ENCODE peak calls at places on chromosomes 6 and 20, in seven cellular contexts. One of them, this sample, is unnamed.

GRCh38 chr6:43717822-43718221 is 30.2 kb upstream of the MRPS18A start:
- DNase-seq in NCI-H1694: no peak
- DNase-seq in stimulated activated CD4-positive, alpha-beta T cell treated with anti-CD3 and anti-CD28 coated beads, Interleukin-12 subunit alpha, Interleukin-12 subunit beta, amount 100 ng/mL, for 48 hours: no peak
- DNase-seq in CD8-positive, alpha-beta memory T cell: no peak
- DNase-seq in HFFc6: no peak
- DNase-seq in neuronal stem cell: no peak
- DNase-seq in omental fat pad: no peak
- DNase-seq in this sample: peak; percentile 92

GRCh38 chr6:163790296-163790840 is 375.9 kb downstream of the QKI start:
- DNase-seq in HFFc6: no peak
- DNase-seq in NCI-H1694: no peak
- DNase-seq in neuronal stem cell: no peak
- DNase-seq in stimulated activated CD4-positive, alpha-beta T cell treated with anti-CD3 and anti-CD28 coated beads, Interleukin-12 subunit alpha, Interleukin-12 subunit beta, amount 100 ng/mL, for 48 hours: no peak
- DNase-seq in CD8-positive, alpha-beta memory T cell: no peak
- DNase-seq in omental fat pad: no peak
- DNase-seq in this sample: no peak

GRCh38 chr6:44477293-44477894 is 89.9 kb downstream of the CDC5L start:
- DNase-seq in NCI-H1694: no peak
- DNase-seq in neuronal stem cell: no peak
- DNase-seq in stimulated activated CD4-positive, alpha-beta T cell treated with anti-CD3 and anti-CD28 coated beads, Interleukin-12 subunit alpha, Interleukin-12 subunit beta, amount 100 ng/mL, for 48 hours: no peak
- DNase-seq in HFFc6: no peak
- DNase-seq in omental fat pad: no peak
- DNase-seq in CD8-positive, alpha-beta memory T cell: no peak
- DNase-seq in this sample: no peak

GRCh38 chr6:135423649-135424128 is 73.9 kb downstream of the AHI1 start:
- DNase-seq in HFFc6: peak; percentile 42
- DNase-seq in neuronal stem cell: peak; percentile 21
- DNase-seq in NCI-H1694: peak; percentile 23
- DNase-seq in omental fat pad: no peak
- DNase-seq in CD8-positive, alpha-beta memory T cell: no peak
- DNase-seq in stimulated activated CD4-positive, alpha-beta T cell treated with anti-CD3 and anti-CD28 coated beads, Interleukin-12 subunit alpha, Interleukin-12 subunit beta, amount 100 ng/mL, for 48 hours: no peak
- DNase-seq in this sample: no peak

GRCh38 chr20:32574296-32575226 is 10.6 kb downstream of the NOL4L start:
- DNase-seq in neuronal stem cell: no peak
- DNase-seq in stimulated activated CD4-positive, alpha-beta T cell treated with anti-CD3 and anti-CD28 coated beads, Interleukin-12 subunit alpha, Interleukin-12 subunit beta, amount 100 ng/mL, for 48 hours: peak; percentile 35
- DNase-seq in CD8-positive, alpha-beta memory T cell: no peak
- DNase-seq in omental fat pad: no peak
- DNase-seq in HFFc6: peak; percentile 72
- DNase-seq in NCI-H1694: no peak
- DNase-seq in this sample: no peak

GRCh38 chr20:2311329-2311728 is 15.5 kb downstream of the TGM3 start:
- DNase-seq in NCI-H1694: no peak
- DNase-seq in stimulated activated CD4-positive, alpha-beta T cell treated with anti-CD3 and anti-CD28 coated beads, Interleukin-12 subunit alpha, Interleukin-12 subunit beta, amount 100 ng/mL, for 48 hours: no peak
- DNase-seq in neuronal stem cell: no peak
- DNase-seq in CD8-positive, alpha-beta memory T cell: no peak
- DNase-seq in HFFc6: no peak
- DNase-seq in omental fat pad: no peak
- DNase-seq in this sample: no peak

GRCh38 chr6:138499303-138499991 is at the start of gene NHSL1:
- DNase-seq in neuronal stem cell: peak; percentile 54
- DNase-seq in HFFc6: no peak
- DNase-seq in omental fat pad: no peak
- DNase-seq in stimulated activated CD4-positive, alpha-beta T cell treated with anti-CD3 and anti-CD28 coated beads, Interleukin-12 subunit alpha, Interleukin-12 subunit beta, amount 100 ng/mL, for 48 hours: no peak
- DNase-seq in CD8-positive, alpha-beta memory T cell: no peak
- DNase-seq in NCI-H1694: no peak
- DNase-seq in this sample: no peak

GRCh38 chr20:20568604-20569205 is 143.7 kb downstream of the RALGAPA2 start:
- DNase-seq in neuronal stem cell: peak; percentile 35
- DNase-seq in NCI-H1694: peak; percentile 54
- DNase-seq in HFFc6: peak; percentile 35
- DNase-seq in CD8-positive, alpha-beta memory T cell: peak; percentile 3
- DNase-seq in omental fat pad: no peak
- DNase-seq in stimulated activated CD4-positive, alpha-beta T cell treated with anti-CD3 and anti-CD28 coated beads, Interleukin-12 subunit alpha, Interleukin-12 subunit beta, amount 100 ng/mL, for 48 hours: peak; percentile 28
- DNase-seq in this sample: no peak

GRCh38 chr20:63942250-63943006 is 13.8 kb downstream of the UCKL1 start:
- DNase-seq in HFFc6: no peak
- DNase-seq in neuronal stem cell: no peak
- DNase-seq in NCI-H1694: no peak
- DNase-seq in CD8-positive, alpha-beta memory T cell: peak; percentile 41
- DNase-seq in stimulated activated CD4-positive, alpha-beta T cell treated with anti-CD3 and anti-CD28 coated beads, Interleukin-12 subunit alpha, Interleukin-12 subunit beta, amount 100 ng/mL, for 48 hours: peak; percentile 44
- DNase-seq in omental fat pad: no peak
- DNase-seq in this sample: no peak

GRCh38 chr20:46670228-46670584 is 18.9 kb upstream of the SLC13A3 start:
- DNase-seq in stimulated activated CD4-positive, alpha-beta T cell treated with anti-CD3 and anti-CD28 coated beads, Interleukin-12 subunit alpha, Interleukin-12 subunit beta, amount 100 ng/mL, for 48 hours: no peak
- DNase-seq in CD8-positive, alpha-beta memory T cell: no peak
- DNase-seq in NCI-H1694: no peak
- DNase-seq in omental fat pad: no peak
- DNase-seq in neuronal stem cell: no peak
- DNase-seq in HFFc6: no peak
- DNase-seq in this sample: no peak

GRCh38 chr6:24936641-24937317 is 1.0 kb upstream of the RIPOR2 start:
- DNase-seq in omental fat pad: no peak
- DNase-seq in NCI-H1694: no peak
- DNase-seq in CD8-positive, alpha-beta memory T cell: no peak
- DNase-seq in neuronal stem cell: no peak
- DNase-seq in HFFc6: no peak
- DNase-seq in stimulated activated CD4-positive, alpha-beta T cell treated with anti-CD3 and anti-CD28 coated beads, Interleukin-12 subunit alpha, Interleukin-12 subunit beta, amount 100 ng/mL, for 48 hours: no peak
- DNase-seq in this sample: no peak

GRCh38 chr6:121851056-121851455 is 415.6 kb downstream of the GJA1 start:
- DNase-seq in neuronal stem cell: peak; percentile 82
- DNase-seq in stimulated activated CD4-positive, alpha-beta T cell treated with anti-CD3 and anti-CD28 coated beads, Interleukin-12 subunit alpha, Interleukin-12 subunit beta, amount 100 ng/mL, for 48 hours: no peak
- DNase-seq in CD8-positive, alpha-beta memory T cell: no peak
- DNase-seq in omental fat pad: no peak
- DNase-seq in HFFc6: no peak
- DNase-seq in NCI-H1694: no peak
- DNase-seq in this sample: no peak

GRCh38 chr6:127342946-127343752 is at the start of gene ECHDC1:
- DNase-seq in NCI-H1694: peak; percentile 58
- DNase-seq in omental fat pad: peak; percentile 29
- DNase-seq in neuronal stem cell: peak; percentile 55
- DNase-seq in HFFc6: peak; percentile 63
- DNase-seq in CD8-positive, alpha-beta memory T cell: peak; percentile 52
- DNase-seq in stimulated activated CD4-positive, alpha-beta T cell treated with anti-CD3 and anti-CD28 coated beads, Interleukin-12 subunit alpha, Interleukin-12 subunit beta, amount 100 ng/mL, for 48 hours: peak; percentile 69
- DNase-seq in this sample: peak; percentile 63

GRCh38 chr6:51934098-51934497 is 153.3 kb downstream of the PKHD1 start:
- DNase-seq in stimulated activated CD4-positive, alpha-beta T cell treated with anti-CD3 and anti-CD28 coated beads, Interleukin-12 subunit alpha, Interleukin-12 subunit beta, amount 100 ng/mL, for 48 hours: no peak
- DNase-seq in CD8-positive, alpha-beta memory T cell: no peak
- DNase-seq in HFFc6: no peak
- DNase-seq in neuronal stem cell: no peak
- DNase-seq in NCI-H1694: no peak
- DNase-seq in omental fat pad: no peak
- DNase-seq in this sample: no peak

GRCh38 chr6:15062311-15063252 is 183.3 kb upstream of the JARID2 start:
- DNase-seq in omental fat pad: no peak
- DNase-seq in NCI-H1694: peak; percentile 58
- DNase-seq in CD8-positive, alpha-beta memory T cell: no peak
- DNase-seq in neuronal stem cell: no peak
- DNase-seq in HFFc6: peak; percentile 94
- DNase-seq in stimulated activated CD4-positive, alpha-beta T cell treated with anti-CD3 and anti-CD28 coated beads, Interleukin-12 subunit alpha, Interleukin-12 subunit beta, amount 100 ng/mL, for 48 hours: no peak
- DNase-seq in this sample: no peak

GRCh38 chr6:111841822-111842221 is 31.4 kb downstream of the FYN start:
- DNase-seq in stimulated activated CD4-positive, alpha-beta T cell treated with anti-CD3 and anti-CD28 coated beads, Interleukin-12 subunit alpha, Interleukin-12 subunit beta, amount 100 ng/mL, for 48 hours: no peak
- DNase-seq in neuronal stem cell: no peak
- DNase-seq in CD8-positive, alpha-beta memory T cell: no peak
- DNase-seq in NCI-H1694: no peak
- DNase-seq in HFFc6: no peak
- DNase-seq in omental fat pad: no peak
- DNase-seq in this sample: no peak

GRCh38 chr20:375265-375889 is 5.2 kb upstream of the TRIB3 start:
- DNase-seq in omental fat pad: no peak
- DNase-seq in neuronal stem cell: no peak
- DNase-seq in stimulated activated CD4-positive, alpha-beta T cell treated with anti-CD3 and anti-CD28 coated beads, Interleukin-12 subunit alpha, Interleukin-12 subunit beta, amount 100 ng/mL, for 48 hours: no peak
- DNase-seq in CD8-positive, alpha-beta memory T cell: no peak
- DNase-seq in NCI-H1694: no peak
- DNase-seq in HFFc6: no peak
- DNase-seq in this sample: no peak

GRCh38 chr6:788058-788457 is 95.1 kb upstream of the EXOC2 start:
- DNase-seq in HFFc6: no peak
- DNase-seq in CD8-positive, alpha-beta memory T cell: no peak
- DNase-seq in neuronal stem cell: no peak
- DNase-seq in omental fat pad: no peak
- DNase-seq in NCI-H1694: no peak
- DNase-seq in stimulated activated CD4-positive, alpha-beta T cell treated with anti-CD3 and anti-CD28 coated beads, Interleukin-12 subunit alpha, Interleukin-12 subunit beta, amount 100 ng/mL, for 48 hours: peak; percentile 5
- DNase-seq in this sample: no peak

GRCh38 chr6:136058852-136059251 is 191.3 kb downstream of the MTFR2 start:
- DNase-seq in stimulated activated CD4-positive, alpha-beta T cell treated with anti-CD3 and anti-CD28 coated beads, Interleukin-12 subunit alpha, Interleukin-12 subunit beta, amount 100 ng/mL, for 48 hours: no peak
- DNase-seq in NCI-H1694: no peak
- DNase-seq in HFFc6: no peak
- DNase-seq in neuronal stem cell: no peak
- DNase-seq in omental fat pad: no peak
- DNase-seq in CD8-positive, alpha-beta memory T cell: no peak
- DNase-seq in this sample: no peak

GRCh38 chr20:13271977-13272975 is 51.2 kb downstream of the ISM1 start:
- DNase-seq in stimulated activated CD4-positive, alpha-beta T cell treated with anti-CD3 and anti-CD28 coated beads, Interleukin-12 subunit alpha, Interleukin-12 subunit beta, amount 100 ng/mL, for 48 hours: no peak
- DNase-seq in omental fat pad: no peak
- DNase-seq in NCI-H1694: no peak
- DNase-seq in neuronal stem cell: no peak
- DNase-seq in CD8-positive, alpha-beta memory T cell: no peak
- DNase-seq in HFFc6: no peak
- DNase-seq in this sample: no peak

GRCh38 chr20:4724459-4725262 is 3.0 kb downstream of the PRND start:
- DNase-seq in NCI-H1694: no peak
- DNase-seq in neuronal stem cell: no peak
- DNase-seq in stimulated activated CD4-positive, alpha-beta T cell treated with anti-CD3 and anti-CD28 coated beads, Interleukin-12 subunit alpha, Interleukin-12 subunit beta, amount 100 ng/mL, for 48 hours: no peak
- DNase-seq in HFFc6: no peak
- DNase-seq in CD8-positive, alpha-beta memory T cell: no peak
- DNase-seq in omental fat pad: no peak
- DNase-seq in this sample: no peak

GRCh38 chr20:36167826-36168634 is 13.5 kb downstream of the EPB41L1 start:
- DNase-seq in CD8-positive, alpha-beta memory T cell: no peak
- DNase-seq in HFFc6: peak; percentile 85
- DNase-seq in omental fat pad: no peak
- DNase-seq in stimulated activated CD4-positive, alpha-beta T cell treated with anti-CD3 and anti-CD28 coated beads, Interleukin-12 subunit alpha, Interleukin-12 subunit beta, amount 100 ng/mL, for 48 hours: no peak
- DNase-seq in neuronal stem cell: no peak
- DNase-seq in NCI-H1694: no peak
- DNase-seq in this sample: no peak

GRCh38 chr20:56440346-56441007 is 27.9 kb upstream of the RTF2 start:
- DNase-seq in omental fat pad: no peak
- DNase-seq in CD8-positive, alpha-beta memory T cell: peak; percentile 33
- DNase-seq in NCI-H1694: no peak
- DNase-seq in neuronal stem cell: no peak
- DNase-seq in HFFc6: no peak
- DNase-seq in stimulated activated CD4-positive, alpha-beta T cell treated with anti-CD3 and anti-CD28 coated beads, Interleukin-12 subunit alpha, Interleukin-12 subunit beta, amount 100 ng/mL, for 48 hours: peak; percentile 39
- DNase-seq in this sample: no peak

GRCh38 chr6:114301596-114302219 is 41.1 kb downstream of the HS3ST5 start:
- DNase-seq in HFFc6: no peak
- DNase-seq in omental fat pad: no peak
- DNase-seq in neuronal stem cell: no peak
- DNase-seq in NCI-H1694: no peak
- DNase-seq in stimulated activated CD4-positive, alpha-beta T cell treated with anti-CD3 and anti-CD28 coated beads, Interleukin-12 subunit alpha, Interleukin-12 subunit beta, amount 100 ng/mL, for 48 hours: no peak
- DNase-seq in CD8-positive, alpha-beta memory T cell: no peak
- DNase-seq in this sample: no peak

GRCh38 chr6:53916804-53917463 is 122.1 kb downstream of the LRRC1 start:
- DNase-seq in omental fat pad: no peak
- DNase-seq in CD8-positive, alpha-beta memory T cell: no peak
- DNase-seq in NCI-H1694: no peak
- DNase-seq in neuronal stem cell: no peak
- DNase-seq in HFFc6: no peak
- DNase-seq in stimulated activated CD4-positive, alpha-beta T cell treated with anti-CD3 and anti-CD28 coated beads, Interleukin-12 subunit alpha, Interleukin-12 subunit beta, amount 100 ng/mL, for 48 hours: no peak
- DNase-seq in this sample: no peak

GRCh38 chr20:23187759-23188158 is 101.6 kb upstream of the CD93 start:
- DNase-seq in stimulated activated CD4-positive, alpha-beta T cell treated with anti-CD3 and anti-CD28 coated beads, Interleukin-12 subunit alpha, Interleukin-12 subunit beta, amount 100 ng/mL, for 48 hours: no peak
- DNase-seq in neuronal stem cell: no peak
- DNase-seq in CD8-positive, alpha-beta memory T cell: no peak
- DNase-seq in HFFc6: no peak
- DNase-seq in NCI-H1694: no peak
- DNase-seq in omental fat pad: no peak
- DNase-seq in this sample: no peak

GRCh38 chr20:32970973-32971300 is 33.3 kb downstream of the SUN5 start:
- DNase-seq in omental fat pad: no peak
- DNase-seq in neuronal stem cell: no peak
- DNase-seq in HFFc6: no peak
- DNase-seq in stimulated activated CD4-positive, alpha-beta T cell treated with anti-CD3 and anti-CD28 coated beads, Interleukin-12 subunit alpha, Interleukin-12 subunit beta, amount 100 ng/mL, for 48 hours: no peak
- DNase-seq in NCI-H1694: no peak
- DNase-seq in CD8-positive, alpha-beta memory T cell: no peak
- DNase-seq in this sample: no peak

GRCh38 chr6:75751443-75751842 is 2.4 kb downstream of the MYO6 start:
- DNase-seq in HFFc6: peak; percentile 19
- DNase-seq in stimulated activated CD4-positive, alpha-beta T cell treated with anti-CD3 and anti-CD28 coated beads, Interleukin-12 subunit alpha, Interleukin-12 subunit beta, amount 100 ng/mL, for 48 hours: no peak
- DNase-seq in CD8-positive, alpha-beta memory T cell: no peak
- DNase-seq in omental fat pad: no peak
- DNase-seq in neuronal stem cell: no peak
- DNase-seq in NCI-H1694: no peak
- DNase-seq in this sample: no peak